ENCODE peak calls at places on chromosomes 12 and 14, in nine cellular contexts. One of them, this sample, is unnamed.

GRCh38 chr14:23722675-23723074 is 86.5 kb downstream of the DHRS2 start:
- DNase-seq in head of caudate nucleus: no peak
- DNase-seq in M059J: no peak
- DNase-seq in NCI-H187 treated with DMSO at 0.1 percent for 48 hours: no peak
- DNase-seq in T-cell: no peak
- DNase-seq in DND-41: no peak
- DNase-seq in esophagus muscularis mucosa: no peak
- DNase-seq in NCI-H2081: no peak
- DNase-seq in Caki2: no peak
- DNase-seq in this sample: no peak

GRCh38 chr12:25416516-25416915 is 136.6 kb downstream of the LMNTD1 start:
- DNase-seq in head of caudate nucleus: no peak
- DNase-seq in NCI-H187 treated with DMSO at 0.1 percent for 48 hours: no peak
- DNase-seq in T-cell: no peak
- DNase-seq in Caki2: no peak
- DNase-seq in DND-41: no peak
- DNase-seq in esophagus muscularis mucosa: no peak
- DNase-seq in NCI-H2081: no peak
- DNase-seq in M059J: no peak
- DNase-seq in this sample: no peak

GRCh38 chr12:48865441-48866290 is at the start of gene RND1:
- DNase-seq in T-cell: peak
- DNase-seq in M059J: peak
- DNase-seq in Caki2: peak
- DNase-seq in NCI-H187 treated with DMSO at 0.1 percent for 48 hours: peak
- DNase-seq in DND-41: peak
- DNase-seq in head of caudate nucleus: peak
- DNase-seq in esophagus muscularis mucosa: peak
- DNase-seq in NCI-H2081: peak
- DNase-seq in this sample: peak

GRCh38 chr14:93007225-93007997 is 84.5 kb downstream of the CHGA start:
- DNase-seq in esophagus muscularis mucosa: no peak
- DNase-seq in M059J: peak
- DNase-seq in head of caudate nucleus: no peak
- DNase-seq in NCI-H2081: no peak
- DNase-seq in DND-41: no peak
- DNase-seq in T-cell: no peak
- DNase-seq in NCI-H187 treated with DMSO at 0.1 percent for 48 hours: no peak
- DNase-seq in Caki2: peak
- DNase-seq in this sample: peak

GRCh38 chr14:95314609-95315008 is 5.1 kb downstream of the CLMN start:
- DNase-seq in T-cell: no peak
- DNase-seq in head of caudate nucleus: no peak
- DNase-seq in DND-41: no peak
- DNase-seq in NCI-H2081: no peak
- DNase-seq in esophagus muscularis mucosa: no peak
- DNase-seq in Caki2: peak
- DNase-seq in M059J: peak
- DNase-seq in NCI-H187 treated with DMSO at 0.1 percent for 48 hours: no peak
- DNase-seq in this sample: no peak

GRCh38 chr14:89787525-89787924 is 167.0 kb downstream of the EFCAB11 start:
- DNase-seq in esophagus muscularis mucosa: no peak
- DNase-seq in NCI-H187 treated with DMSO at 0.1 percent for 48 hours: no peak
- DNase-seq in DND-41: no peak
- DNase-seq in NCI-H2081: no peak
- DNase-seq in head of caudate nucleus: no peak
- DNase-seq in M059J: peak
- DNase-seq in Caki2: no peak
- DNase-seq in T-cell: no peak
- DNase-seq in this sample: no peak

GRCh38 chr12:108839011-108839889 is 18.1 kb downstream of the SSH1 start:
- DNase-seq in head of caudate nucleus: no peak
- DNase-seq in NCI-H187 treated with DMSO at 0.1 percent for 48 hours: no peak
- DNase-seq in Caki2: no peak
- DNase-seq in NCI-H2081: no peak
- DNase-seq in T-cell: no peak
- DNase-seq in DND-41: no peak
- DNase-seq in esophagus muscularis mucosa: peak
- DNase-seq in M059J: peak
- DNase-seq in this sample: peak

GRCh38 chr14:71187633-71188356 is 280.5 kb downstream of the PCNX1 start:
- DNase-seq in T-cell: no peak
- DNase-seq in Caki2: no peak
- DNase-seq in NCI-H187 treated with DMSO at 0.1 percent for 48 hours: no peak
- DNase-seq in esophagus muscularis mucosa: no peak
- DNase-seq in head of caudate nucleus: no peak
- DNase-seq in DND-41: no peak
- DNase-seq in NCI-H2081: no peak
- DNase-seq in M059J: no peak
- DNase-seq in this sample: no peak

GRCh38 chr14:23183479-23183878 is at the start of gene SLC7A8:
- DNase-seq in M059J: no peak
- DNase-seq in NCI-H2081: no peak
- DNase-seq in Caki2: no peak
- DNase-seq in T-cell: peak
- DNase-seq in DND-41: no peak
- DNase-seq in head of caudate nucleus: peak
- DNase-seq in esophagus muscularis mucosa: no peak
- DNase-seq in NCI-H187 treated with DMSO at 0.1 percent for 48 hours: no peak
- DNase-seq in this sample: no peak

GRCh38 chr14:69664865-69665526 is 53.6 kb downstream of the SUSD6 start:
- DNase-seq in Caki2: no peak
- DNase-seq in esophagus muscularis mucosa: no peak
- DNase-seq in NCI-H2081: no peak
- DNase-seq in M059J: no peak
- DNase-seq in DND-41: no peak
- DNase-seq in head of caudate nucleus: no peak
- DNase-seq in NCI-H187 treated with DMSO at 0.1 percent for 48 hours: no peak
- DNase-seq in T-cell: no peak
- DNase-seq in this sample: no peak

GRCh38 chr12:129911437-129912049 is 7.7 kb upstream of the TMEM132D start:
- DNase-seq in M059J: peak
- DNase-seq in DND-41: peak
- DNase-seq in NCI-H2081: peak
- DNase-seq in esophagus muscularis mucosa: no peak
- DNase-seq in T-cell: no peak
- DNase-seq in NCI-H187 treated with DMSO at 0.1 percent for 48 hours: peak
- DNase-seq in head of caudate nucleus: peak
- DNase-seq in Caki2: peak
- DNase-seq in this sample: peak

GRCh38 chr12:78315018-78315417 is 484.3 kb downstream of the NAV3 start:
- DNase-seq in esophagus muscularis mucosa: no peak
- DNase-seq in Caki2: no peak
- DNase-seq in DND-41: no peak
- DNase-seq in head of caudate nucleus: no peak
- DNase-seq in NCI-H2081: no peak
- DNase-seq in T-cell: no peak
- DNase-seq in NCI-H187 treated with DMSO at 0.1 percent for 48 hours: peak
- DNase-seq in M059J: no peak
- DNase-seq in this sample: no peak

GRCh38 chr14:92568621-92569479 is 55.3 kb downstream of the RIN3 start:
- DNase-seq in Caki2: no peak
- DNase-seq in T-cell: peak
- DNase-seq in NCI-H2081: no peak
- DNase-seq in head of caudate nucleus: no peak
- DNase-seq in M059J: no peak
- DNase-seq in NCI-H187 treated with DMSO at 0.1 percent for 48 hours: no peak
- DNase-seq in DND-41: no peak
- DNase-seq in esophagus muscularis mucosa: no peak
- DNase-seq in this sample: no peak

GRCh38 chr12:71958993-71959588 is 20.4 kb downstream of the TPH2 start:
- DNase-seq in esophagus muscularis mucosa: no peak
- DNase-seq in head of caudate nucleus: no peak
- DNase-seq in Caki2: no peak
- DNase-seq in M059J: peak
- DNase-seq in DND-41: no peak
- DNase-seq in NCI-H2081: no peak
- DNase-seq in NCI-H187 treated with DMSO at 0.1 percent for 48 hours: no peak
- DNase-seq in T-cell: no peak
- DNase-seq in this sample: no peak

GRCh38 chr14:61026523-61026922 is 45.5 kb downstream of the SLC38A6 start:
- DNase-seq in head of caudate nucleus: no peak
- DNase-seq in DND-41: no peak
- DNase-seq in NCI-H187 treated with DMSO at 0.1 percent for 48 hours: no peak
- DNase-seq in NCI-H2081: no peak
- DNase-seq in Caki2: no peak
- DNase-seq in T-cell: no peak
- DNase-seq in esophagus muscularis mucosa: no peak
- DNase-seq in M059J: no peak
- DNase-seq in this sample: no peak

This sample was measured in hepatic stellate cell.